ENCODE peak calls at places on chromosomes 4 and X, in four cellular contexts. J is IMR-90, X is OCI-LY7, H is fibroblast of lung. E is an unnamed sample.

GRCh38 chr4:151055539-151055938 is 40.5 kb upstream of the LRBA start:
- DNase-seq in X (no peak), J (no peak), H (no peak), E (no peak)

GRCh38 chr4:124212835-124213640 is 499.5 kb downstream of the ANKRD50 start:
- DNase-seq in X (no peak), J (peak; percentile 34), H (peak; percentile 34), E (no peak)

GRCh38 chrX:124028177-124028576 is 66.7 kb downstream of the STAG2 start:
- DNase-seq in J (peak; percentile 71), X (no peak), H (peak; percentile 60), E (peak; percentile 32)

GRCh38 chr4:10347281-10347795 is 109.9 kb downstream of the ZNF518B start:
- DNase-seq in J (no peak), H (no peak), X (no peak), E (no peak)

GRCh38 chr4:4327652-4328121 is 37.6 kb downstream of the ZBTB49 start:
- DNase-seq in J (no peak), H (no peak), X (no peak), E (peak; percentile 89)

GRCh38 chrX:1323315-1323714 is 13.3 kb upstream of the IL3RA start:
- DNase-seq in X (peak; percentile 79), J (no peak), H (no peak), E (no peak)

GRCh38 chr4:38461342-38461741 is 202.7 kb upstream of the KLF3 start:
- DNase-seq in H (no peak), X (no peak), J (no peak), E (peak; percentile 44)

GRCh38 chr4:132065940-132066495 is 1083.1 kb upstream of the PCDH10 start:
- DNase-seq in X (no peak), H (peak; percentile 20), J (peak; percentile 71), E (no peak)

GRCh38 chrX:46407753-46408130 is 137.5 kb downstream of the ZNF674 start:
- DNase-seq in X (no peak), J (peak; percentile 31), H (peak; percentile 51), E (peak; percentile 49)

GRCh38 chr4:68180858-68181531 is 51.3 kb upstream of the TMPRSS11F start:
- DNase-seq in J (no peak), X (no peak), H (peak; percentile 56), E (peak; percentile 88)

GRCh38 chr4:101347557-101348366 is 436 bp upstream of the PPP3CA start:
- DNase-seq in H (peak; percentile 96), X (peak; percentile 95), J (peak; percentile 95), E (peak; percentile 99)

GRCh38 chrX:65769564-65770292 is 102.3 kb downstream of the MSN start:
- DNase-seq in X (no peak), J (no peak), H (no peak), E (no peak)

GRCh38 chr4:74874785-74875367 is 58.0 kb upstream of the PARM1 start:
- DNase-seq in X (peak; percentile 77), H (peak; percentile 70), J (peak; percentile 84), E (no peak)

GRCh38 chr4:40672528-40673522 is 43.2 kb upstream of the RBM47 start:
- DNase-seq in X (no peak), J (peak; percentile 99), H (peak; percentile 100), E (peak; percentile 96)

GRCh38 chrX:154401045-154401799 is 3.0 kb downstream of the RPL10 start:
- DNase-seq in H (peak; percentile 41), X (peak; percentile 11), J (peak; percentile 37), E (no peak)

GRCh38 chrX:72258174-72258573 is 18.9 kb downstream of the RPS4X start:
- DNase-seq in X (no peak), J (peak; percentile 84), H (peak; percentile 78), E (peak; percentile 88)

GRCh38 chrX:154317391-154318000 is 21.9 kb downstream of the TKTL1 start:
- DNase-seq in X (peak; percentile 21), J (peak; percentile 8), H (no peak), E (peak; percentile 56)

GRCh38 chrX:41734530-41734929 is 10.5 kb downstream of the GPR82 start:
- DNase-seq in J (peak; percentile 20), H (no peak), X (peak; percentile 56), E (peak; percentile 58)

GRCh38 chr4:13528823-13529129 is 15.5 kb downstream of the NKX3-2 start:
- DNase-seq in J (no peak), X (no peak), H (no peak), E (peak; percentile 72)

GRCh38 chr4:24794916-24795665 is at the start of gene SOD3:
- DNase-seq in X (no peak), J (peak; percentile 86), H (peak; percentile 91), E (peak; percentile 98)

GRCh38 chr4:6372649-6373525 is 99.5 kb downstream of the PPP2R2C start:
- DNase-seq in X (peak; percentile 64), H (peak; percentile 20), J (peak; percentile 28), E (peak; percentile 97)

GRCh38 chr4:130183796-130184195 is 1087.8 kb downstream of the C4orf33 start:
- DNase-seq in X (no peak), H (no peak), J (no peak), E (no peak)

GRCh38 chr4:89134775-89135319 is 23.5 kb downstream of the TIGD2 start:
- DNase-seq in H (peak; percentile 82), X (no peak), J (peak; percentile 83), E (no peak)

GRCh38 chr4:112321768-112322684 is 24.9 kb downstream of the ALPK1 start:
- DNase-seq in H (peak; percentile 27), J (peak; percentile 60), X (peak; percentile 76), E (peak; percentile 87)

GRCh38 chrX:144946696-144947095 is 300.6 kb upstream of the SPANXN1 start:
- DNase-seq in X (no peak), J (no peak), H (no peak), E (no peak)

GRCh38 chr4:84159767-84160166 is 339.3 kb downstream of the NKX6-1 start:
- DNase-seq in X (no peak), J (no peak), H (peak; percentile 3), E (no peak)

GRCh38 chr4:136156947-136157346 is 1375.3 kb downstream of the PCDH18 start:
- DNase-seq in X (no peak), H (no peak), J (no peak), E (no peak)

GRCh38 chr4:128468485-128468989 is 180.9 kb upstream of the PGRMC2 start:
- DNase-seq in X (no peak), H (peak; percentile 95), J (peak; percentile 99), E (peak; percentile 80)

GRCh38 chrX:110665636-110666035 is 130.0 kb downstream of the CHRDL1 start:
- DNase-seq in J (peak; percentile 5), H (peak; percentile 12), X (peak; percentile 0), E (no peak)

GRCh38 chr4:6182390-6183280 is 17.7 kb downstream of the JAKMIP1 start:
- DNase-seq in J (no peak), X (no peak), H (no peak), E (peak; percentile 77)

GRCh38 chr4:76920715-76921114 is 22.8 kb upstream of the SOWAHB start:
- DNase-seq in H (no peak), J (no peak), X (no peak), E (no peak)

GRCh38 chr4:140666889-140667614 is 89.1 kb downstream of the TBC1D9 start:
- DNase-seq in H (no peak), J (no peak), X (no peak), E (no peak)

GRCh38 chr4:54054501-54054900 is 9.9 kb downstream of the CHIC2 start:
- DNase-seq in H (no peak), X (no peak), J (no peak), E (no peak)

GRCh38 chr4:54055494-54055893 is 8.9 kb downstream of the CHIC2 start:
- DNase-seq in J (no peak), X (no peak), H (no peak), E (no peak)

DNA sequence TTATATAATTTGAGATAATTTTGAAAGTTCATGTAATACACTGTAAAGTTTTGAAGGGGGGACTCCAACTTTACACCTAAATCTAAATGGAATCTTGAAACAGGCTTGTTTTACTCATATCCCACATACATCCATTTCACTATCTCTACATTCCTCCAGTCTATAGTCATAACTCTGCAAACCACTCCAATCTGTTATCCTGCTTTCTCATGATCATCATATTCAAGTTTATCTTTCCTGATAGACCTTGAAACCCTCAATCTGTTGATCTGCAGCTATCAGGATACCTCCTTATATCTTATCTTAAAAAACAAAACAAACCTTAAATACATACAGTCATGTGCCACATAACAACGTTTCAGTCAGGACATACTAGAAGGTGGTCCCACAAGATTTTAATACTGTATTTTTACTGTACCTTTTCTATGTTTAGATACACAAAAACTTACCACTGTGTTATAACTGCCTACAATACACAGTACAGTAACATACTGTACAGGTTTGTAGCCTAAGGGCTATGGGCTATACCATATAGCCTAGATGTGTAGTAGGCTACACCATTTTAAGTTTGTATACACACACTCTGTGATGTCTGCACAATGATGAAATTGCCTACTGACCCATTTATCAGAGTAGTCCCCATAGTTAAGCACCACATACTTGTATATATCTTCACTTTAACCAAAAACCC is 14.0 kb downstream of the CHIC2 start:
- DNase-seq in X (no peak), J (peak; percentile 78), H (peak; percentile 75), E (no peak)
- H4K20me1 ChIP-seq in X (peaks cover 5% of the 10 kb centered on the region), J (peaks cover 56% of the 10 kb centered on the region), H (no peaks in the 10 kb centered on the region), E (peaks cover 42% of the 10 kb centered on the region)

GRCh38 chr4:2794707-2795557 is 2.0 kb downstream of the SH3BP2 start:
- DNase-seq in X (no peak), J (peak; percentile 79), H (peak; percentile 84), E (peak; percentile 97)
- H3K4me3 ChIP-seq in X (no peak overlapping the region), J (no peak overlapping the region), H (no peak overlapping the region), E (peak overlapping the region; percentile 75)

GRCh38 chr4:177692907-177693306 is 250.7 kb upstream of the AGA start:
- DNase-seq in X (no peak), H (no peak), J (no peak), E (no peak)
- H4K20me1 ChIP-seq in X (no peaks in the 10 kb centered on the region), H (no peaks in the 10 kb centered on the region), J (no peaks in the 10 kb centered on the region), E (no peaks in the 10 kb centered on the region)

GRCh38 chr4:53651142-53651720 is 59.9 kb upstream of the LNX1 start:
- DNase-seq in X (no peak), J (peak; percentile 21), H (peak; percentile 21), E (no peak)
- H3K4me3 ChIP-seq in X (no peak overlapping the region), J (no peak overlapping the region), H (no peak overlapping the region), E (no peak overlapping the region)

DNA sequence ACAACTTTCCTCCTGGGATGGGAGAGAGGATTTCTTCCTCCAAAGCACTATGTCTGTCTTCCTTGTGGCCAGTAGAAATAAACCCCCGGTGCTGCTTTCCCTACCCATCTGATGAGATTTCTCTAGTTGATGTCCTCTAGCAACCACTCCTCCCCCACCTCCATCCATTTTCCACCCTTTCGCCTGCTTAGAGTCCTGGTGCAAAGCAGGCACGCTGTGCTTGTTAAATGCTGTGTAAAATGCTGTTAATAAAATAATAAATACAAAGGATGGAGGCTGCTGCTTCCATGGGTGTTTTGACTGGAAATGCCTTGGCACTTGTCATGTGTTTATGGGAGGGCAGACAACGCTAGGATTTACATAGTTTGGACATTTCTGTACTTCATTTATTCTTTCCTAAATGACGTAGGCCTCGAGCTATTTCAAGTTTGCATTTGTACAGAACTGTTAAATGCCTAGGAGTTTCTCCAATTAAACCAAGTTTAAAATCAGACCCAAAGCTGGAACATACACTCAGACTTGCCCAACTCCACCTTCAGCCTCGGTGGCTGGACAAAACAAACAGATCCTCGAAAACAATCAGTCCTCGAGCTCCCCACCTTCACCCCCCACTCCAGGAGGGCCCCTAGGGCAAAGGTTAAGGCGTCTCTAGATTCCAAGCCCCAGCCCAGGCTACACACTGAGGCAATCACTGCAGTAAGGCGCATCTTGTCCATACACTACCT is 10.0 kb downstream of the BCOR start:
- DNase-seq in X (no peak), H (no peak), J (peak; percentile 79), E (peak; percentile 77)
- H4K20me1 ChIP-seq in X (peaks cover 33% of the 10 kb centered on the region), H (no peaks in the 10 kb centered on the region), J (peaks cover 33% of the 10 kb centered on the region), E (peaks cover 59% of the 10 kb centered on the region)

E was measured in osteoblast.